ENCODE peak calls at places on chromosomes 5 and 9, in nine cellular contexts. W, U, P, Y, H, O, V, X and S are unnamed samples.

GRCh38 chr5:178237431-178238312 is 5.1 kb upstream of the PHYKPL start:
- DNase-seq in O (no peak), V (no peak), P (no peak), U (no peak), H (no peak), X (no peak), Y (no peak), W (no peak), S (no peak)

GRCh38 chr5:87754009-87754757 is 341.5 kb upstream of the CCNH start:
- DNase-seq in Y (no peak), P (no peak), X (peak), O (no peak), H (no peak), W (no peak), U (no peak), V (no peak), S (no peak)

GRCh38 chr5:44546283-44546682 is 157.1 kb upstream of the FGF10 start:
- DNase-seq in V (no peak), O (no peak), H (no peak), P (no peak), Y (no peak), X (no peak), W (no peak), U (no peak), S (no peak)

GRCh38 chr9:111952559-111952958 is 55.9 kb downstream of the UGCG start:
- DNase-seq in O (peak), Y (no peak), P (no peak), H (no peak), U (no peak), X (no peak), V (no peak), W (no peak), S (no peak)

GRCh38 chr5:66713998-66714397 is 117.8 kb downstream of the MAST4 start:
- DNase-seq in W (no peak), H (no peak), Y (no peak), U (no peak), V (no peak), X (no peak), O (peak), P (no peak), S (no peak)

GRCh38 chr9:4855861-4856260 is 63.1 kb downstream of the RCL1 start:
- DNase-seq in X (no peak), V (no peak), H (no peak), Y (no peak), W (no peak), U (no peak), O (peak), P (no peak), S (no peak)

GRCh38 chr9:126298319-126298801 is 28.3 kb upstream of the MVB12B start:
- DNase-seq in V (no peak), H (no peak), P (no peak), Y (no peak), U (no peak), O (no peak), W (no peak), X (peak), S (no peak)

GRCh38 chr9:111599092-111599947 is at the start of gene PTGR1:
- DNase-seq in U (peak), Y (peak), W (no peak), O (peak), P (peak), V (no peak), H (peak), X (peak), S (no peak)

GRCh38 chr5:44603496-44604272 is 205.1 kb upstream of the MRPS30 start:
- DNase-seq in O (no peak), X (peak), H (no peak), U (no peak), P (no peak), Y (no peak), W (no peak), V (no peak), S (peak)

GRCh38 chr5:88144219-88145040 is 124.2 kb downstream of the TMEM161B start:
- DNase-seq in Y (peak), U (peak), H (no peak), P (no peak), X (peak), O (no peak), V (no peak), W (no peak), S (no peak)

GRCh38 chr9:19513671-19514275 is 105.0 kb downstream of the ACER2 start:
- DNase-seq in Y (no peak), U (no peak), X (no peak), P (no peak), W (no peak), O (no peak), H (no peak), V (no peak), S (no peak)

GRCh38 chr5:68067353-68067752 is 148.2 kb upstream of the PIK3R1 start:
- DNase-seq in V (no peak), Y (no peak), W (no peak), H (no peak), X (no peak), P (no peak), U (no peak), O (no peak), S (no peak)

GRCh38 chr5:167631191-167631590 is 660.3 kb upstream of the WWC1 start:
- DNase-seq in O (no peak), V (no peak), U (no peak), X (no peak), H (no peak), P (no peak), W (no peak), Y (no peak), S (no peak)

GRCh38 chr5:138632900-138633489 is 57.8 kb upstream of the HSPA9 start:
- DNase-seq in W (peak), O (peak), P (no peak), V (no peak), Y (peak), H (peak), U (peak), X (peak), S (peak)

GRCh38 chr9:90078988-90079457 is 474.2 kb downstream of the GADD45G start:
- DNase-seq in V (no peak), H (no peak), P (no peak), U (no peak), X (no peak), W (peak), O (no peak), Y (no peak), S (no peak)

GRCh38 chr9:91063471-91063870 is 261.9 kb downstream of the SYK start:
- DNase-seq in X (no peak), Y (no peak), P (no peak), U (no peak), H (no peak), W (no peak), V (no peak), O (no peak), S (no peak)

GRCh38 chr9:33748633-33749304 is 46.6 kb upstream of the PRSS3 start:
- DNase-seq in H (no peak), W (no peak), V (peak), P (peak), O (no peak), U (no peak), X (no peak), Y (no peak), S (no peak)

GRCh38 chr9:126474786-126475485 is 138.8 kb upstream of the LMX1B start:
- DNase-seq in X (no peak), V (no peak), H (no peak), P (no peak), Y (no peak), W (no peak), U (no peak), O (peak), S (no peak)

GRCh38 chr5:52997424-52997823 is 8.3 kb downstream of the ITGA2 start:
- DNase-seq in X (no peak), U (no peak), O (no peak), Y (no peak), P (no peak), W (no peak), H (no peak), V (no peak), S (no peak)

GRCh38 chr5:57983426-57983825 is 476.5 kb downstream of the PLK2 start:
- DNase-seq in O (no peak), P (no peak), H (no peak), V (no peak), Y (no peak), X (no peak), W (no peak), U (no peak), S (no peak)

GRCh38 chr5:39691136-39691535 is 266.4 kb upstream of the DAB2 start:
- DNase-seq in P (no peak), O (no peak), H (no peak), X (no peak), Y (no peak), U (no peak), W (no peak), V (no peak), S (no peak)

GRCh38 chr9:37155601-37156000 is 35.2 kb downstream of the ZCCHC7 start:
- DNase-seq in P (no peak), U (no peak), V (no peak), W (no peak), O (no peak), H (no peak), X (no peak), Y (no peak), S (no peak)

GRCh38 chr5:57817001-57817453 is 334.4 kb upstream of the ACTBL2 start:
- DNase-seq in U (no peak), Y (no peak), X (no peak), O (no peak), H (no peak), W (no peak), P (no peak), V (no peak), S (no peak)

GRCh38 chr5:172800088-172800551 is 29.1 kb upstream of the DUSP1 start:
- DNase-seq in W (no peak), H (peak), X (no peak), O (peak), U (peak), Y (peak), P (no peak), V (no peak), S (no peak)

GRCh38 chr9:126025973-126026372 is 278.8 kb downstream of the PBX3 start:
- DNase-seq in H (no peak), P (no peak), V (no peak), X (no peak), Y (no peak), O (no peak), W (no peak), U (no peak), S (no peak)

GRCh38 chr9:124453586-124454191 is 3.4 kb downstream of the ADGRD2 start:
- DNase-seq in H (no peak), O (no peak), V (no peak), X (peak), Y (peak), W (no peak), U (no peak), P (no peak), S (no peak)

GRCh38 chr9:96523429-96523828 is 73.5 kb downstream of the HABP4 start:
- DNase-seq in U (peak), X (no peak), Y (no peak), P (no peak), W (no peak), H (peak), V (no peak), O (peak), S (no peak)

GRCh38 chr9:126558051-126558665 is 55.6 kb upstream of the LMX1B start:
- DNase-seq in W (peak), U (peak), X (peak), V (peak), H (peak), O (peak), Y (peak), P (peak), S (peak)

GRCh38 chr5:163504091-163504931 is 1.1 kb upstream of the MAT2B start:
- DNase-seq in W (no peak), U (peak), O (peak), H (peak), X (peak), V (peak), P (peak), Y (peak), S (no peak)

GRCh38 chr9:134678206-134678605 is 36.6 kb downstream of the COL5A1 start:
- DNase-seq in Y (no peak), X (no peak), O (no peak), P (no peak), W (no peak), H (no peak), V (no peak), U (no peak), S (no peak)

GRCh38 chr5:85263125-85263524 is 878.4 kb upstream of the EDIL3 start:
- DNase-seq in V (no peak), X (no peak), H (no peak), P (no peak), Y (no peak), W (no peak), U (no peak), O (no peak), S (no peak)

GRCh38 chr5:58156977-58157701 is 302.7 kb downstream of the PLK2 start:
- DNase-seq in H (peak), X (peak), V (no peak), P (no peak), Y (no peak), W (no peak), O (peak), U (no peak), S (no peak)

GRCh38 chr5:160311491-160312138 is 749 bp downstream of the CCNJL start:
- DNase-seq in X (peak), U (peak), O (no peak), P (no peak), V (no peak), W (no peak), Y (no peak), H (peak), S (no peak)

GRCh38 chr9:75146229-75146628 is 57.9 kb downstream of the OSTF1 start:
- DNase-seq in H (no peak), U (no peak), Y (no peak), X (no peak), V (no peak), P (no peak), W (no peak), O (peak), S (no peak)

DNA sequence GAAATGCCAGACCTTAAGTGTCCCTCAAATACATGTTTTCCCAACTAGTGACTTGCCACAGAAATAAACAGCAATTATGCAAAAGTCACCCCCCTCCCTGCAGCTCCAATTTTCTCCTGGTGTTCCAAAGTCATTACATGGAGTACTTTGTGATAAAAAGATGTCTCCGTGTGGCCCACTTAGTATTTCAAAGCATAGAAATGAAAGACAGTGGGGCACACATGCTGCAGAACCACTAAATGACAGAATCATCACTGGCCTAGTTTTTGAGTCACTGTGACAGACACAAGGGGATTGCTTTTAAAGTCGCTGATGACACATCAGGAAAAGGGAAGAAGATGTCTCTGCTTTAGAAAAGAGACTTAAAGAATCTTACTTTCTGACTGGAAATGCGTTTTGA is 323.4 kb downstream of the PSAT1 start:
- DNase-seq in P (no peak), W (no peak), U (no peak), Y (no peak), H (no peak), X (no peak), V (no peak), O (no peak), S (no peak)
- H3K27ac ChIP-seq in P (no peak), W (no peak), U (no peak), Y (no peak), H (no peak), X (no peak), V (no peak), O (no peak), S (no peak)

GRCh38 chr9:127947841-127948710 is 10.4 kb upstream of the DPM2 start:
- DNase-seq in W (no peak), O (no peak), H (no peak), P (no peak), X (no peak), U (no peak), V (no peak), Y (no peak), S (no peak)
- H3K4me3 ChIP-seq in W (no peak), O (no peak), H (no peak), P (no peak), X (no peak), U (no peak), V (no peak), Y (no peak), S (no peak)

GRCh38 chr5:109561447-109561846 is 128.3 kb upstream of the MAN2A1 start:
- DNase-seq in P (no peak), X (no peak), H (no peak), O (no peak), Y (no peak), W (no peak), U (no peak), V (no peak), S (no peak)

GRCh38 chr5:109563189-109563588 is 126.5 kb upstream of the MAN2A1 start:
- DNase-seq in H (no peak), V (no peak), Y (no peak), P (no peak), X (no peak), O (no peak), W (no peak), U (no peak), S (no peak)

GRCh38 chr5:109560554-109560953 is 129.2 kb upstream of the MAN2A1 start:
- DNase-seq in V (no peak), X (no peak), O (no peak), H (no peak), U (no peak), W (no peak), P (no peak), Y (no peak), S (no peak)

GRCh38 chr5:109566361-109566760 is 123.4 kb upstream of the MAN2A1 start:
- DNase-seq in Y (no peak), X (no peak), H (no peak), O (no peak), P (no peak), W (no peak), V (no peak), U (no peak), S (no peak)

GRCh38 chr5:109563692-109564091 is 126.0 kb upstream of the MAN2A1 start:
- DNase-seq in H (no peak), O (no peak), V (no peak), W (no peak), Y (no peak), X (no peak), P (no peak), U (no peak), S (no peak)
- H3K27ac ChIP-seq in H (no peak), O (no peak), V (no peak), W (no peak), Y (no peak), X (no peak), P (no peak), U (no peak), S (no peak)

DNA sequence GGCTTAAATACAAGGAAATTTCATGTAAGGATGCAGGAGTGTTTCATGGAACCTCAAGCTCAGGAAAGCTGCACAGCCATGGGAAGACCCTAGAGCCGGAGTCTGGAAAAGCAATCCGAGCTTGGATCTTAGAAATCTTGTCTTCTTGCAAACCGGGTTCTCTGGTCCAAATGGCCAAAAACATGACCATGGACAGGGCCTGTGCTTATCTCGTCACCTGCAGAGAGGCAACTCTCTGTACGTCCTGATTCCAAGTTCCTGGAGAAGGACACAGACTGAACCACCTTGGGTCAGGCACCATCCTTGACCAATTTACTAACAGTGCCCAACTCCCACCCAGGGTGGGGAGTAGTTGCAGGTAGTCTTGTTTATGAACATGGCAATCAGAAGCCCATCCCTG is 89.4 kb downstream of the THBS4 start:
- DNase-seq in H (no peak), P (no peak), Y (no peak), O (no peak), V (no peak), W (no peak), X (no peak), U (no peak), S (no peak)
- H3K4me3 ChIP-seq in H (no peak), P (no peak), Y (no peak), O (no peak), V (no peak), W (peak), X (no peak), U (no peak), S (no peak)

DNA sequence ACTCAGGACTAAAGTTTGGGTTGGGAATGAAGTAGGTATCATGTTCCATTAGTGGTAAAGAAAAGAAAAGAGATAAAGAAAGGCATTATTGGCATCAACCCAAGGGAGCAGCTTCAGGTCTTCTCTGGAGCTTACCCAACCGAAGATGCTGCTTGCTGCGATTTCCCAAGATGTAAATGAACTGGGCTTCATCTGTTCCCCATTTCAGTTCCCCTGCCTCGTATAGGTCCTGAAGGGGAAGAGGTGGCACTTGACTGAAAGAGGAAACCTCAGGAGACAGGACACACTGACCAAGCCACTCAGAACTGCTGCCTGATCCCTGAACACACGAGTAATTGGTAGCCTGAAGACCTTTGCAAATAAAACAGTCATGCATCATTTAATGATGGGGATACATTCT is 24.6 kb downstream of the ANXA6 start:
- DNase-seq in H (no peak), X (no peak), P (no peak), O (no peak), V (no peak), W (no peak), U (no peak), Y (no peak), S (no peak)
- H3K27ac ChIP-seq in H (no peak), X (no peak), P (no peak), O (no peak), V (no peak), W (peak), U (no peak), Y (no peak), S (no peak)

GRCh38 chr9:97598461-97599288 is 34.5 kb downstream of the TSTD2 start:
- DNase-seq in Y (no peak), W (peak), H (peak), V (peak), O (peak), U (peak), X (peak), P (peak), S (peak)
- H3K4me3 ChIP-seq in Y (no peak), W (peak), H (no peak), V (no peak), O (no peak), U (no peak), X (no peak), P (no peak), S (no peak)